ENCODE peak calls at places on chromosomes 1 and 21, in ten cellular contexts. T, I, Y, P, X, R, B, J, L and M are unnamed samples.

GRCh38 chr1:159172599-159173291 is 1.3 kb downstream of the CADM3 start:
- DNase-seq in R (no peak), X (no peak), Y (no peak), I (peak; percentile 23), L (no peak), T (no peak), P (no peak), B (no peak), J (peak; percentile 46), M (no peak)

GRCh38 chr1:22323141-22323845 is 128.4 kb upstream of the ZBTB40 start:
- DNase-seq in B (no peak), T (no peak), I (no peak), R (no peak), X (no peak), Y (no peak), L (no peak), J (no peak), P (no peak), M (no peak)

GRCh38 chr1:78279051-78279450 is 211.7 kb upstream of the PTGFR start:
- DNase-seq in P (peak; percentile 68), T (no peak), X (no peak), Y (no peak), J (no peak), I (no peak), L (no peak), B (no peak), R (no peak), M (no peak)

GRCh38 chr1:152436593-152437338 is 22.7 kb upstream of the CRNN start:
- DNase-seq in L (no peak), B (no peak), J (no peak), R (no peak), T (no peak), P (peak; percentile 70), I (no peak), Y (no peak), X (no peak), M (no peak)

GRCh38 chr1:6880951-6881690 is 95.9 kb downstream of the CAMTA1 start:
- DNase-seq in R (no peak), B (no peak), T (no peak), I (no peak), Y (no peak), L (no peak), P (no peak), X (no peak), J (no peak), M (no peak)

GRCh38 chr1:7235871-7236472 is 450.7 kb downstream of the CAMTA1 start:
- DNase-seq in P (no peak), L (no peak), B (no peak), J (no peak), I (no peak), T (no peak), Y (no peak), X (no peak), R (no peak), M (no peak)

GRCh38 chr1:51535006-51535592 is 16.0 kb upstream of the EPS15 start:
- DNase-seq in X (no peak), Y (peak; percentile 30), T (no peak), P (peak; percentile 82), I (peak; percentile 89), B (peak; percentile 50), L (no peak), R (peak; percentile 15), J (peak; percentile 78), M (peak; percentile 31)

GRCh38 chr21:44418108-44418875 is 37.0 kb upstream of the LRRC3 start:
- DNase-seq in P (no peak), J (peak; percentile 36), I (no peak), R (no peak), L (no peak), X (no peak), B (no peak), T (no peak), Y (no peak), M (no peak)

GRCh38 chr1:4108341-4108740 is 208.3 kb upstream of the C1orf174 start:
- DNase-seq in X (no peak), Y (no peak), L (no peak), B (no peak), T (no peak), R (no peak), J (no peak), I (no peak), P (no peak), M (no peak)

GRCh38 chr1:196027127-196027526 is 581.1 kb downstream of the KCNT2 start:
- DNase-seq in T (no peak), I (no peak), J (no peak), X (no peak), P (no peak), R (no peak), Y (no peak), B (no peak), L (no peak), M (no peak)

GRCh38 chr1:157878059-157878458 is 36.5 kb upstream of the CD5L start:
- DNase-seq in T (no peak), P (peak; percentile 37), R (no peak), I (peak; percentile 23), B (no peak), L (peak; percentile 4), X (no peak), J (no peak), Y (no peak), M (no peak)

GRCh38 chr1:184255560-184255959 is 131.3 kb upstream of the C1orf21 start:
- DNase-seq in R (no peak), Y (no peak), X (no peak), B (no peak), I (no peak), T (no peak), P (no peak), L (no peak), J (no peak), M (no peak)

GRCh38 chr1:74423476-74423875 is 88.9 kb downstream of the LRRC53 start:
- DNase-seq in X (no peak), Y (no peak), J (no peak), T (no peak), R (no peak), L (no peak), P (no peak), B (no peak), I (no peak), M (no peak)

GRCh38 chr1:40210514-40211204 is 37.1 kb upstream of the TMCO2 start:
- DNase-seq in T (no peak), B (no peak), R (no peak), J (no peak), L (no peak), Y (no peak), P (no peak), X (no peak), I (no peak), M (no peak)

GRCh38 chr1:222589462-222590302 is at the start of gene TAF1A:
- DNase-seq in J (peak; percentile 95), Y (peak; percentile 85), P (peak; percentile 93), T (peak; percentile 72), X (peak; percentile 80), R (peak; percentile 82), L (peak; percentile 55), I (peak; percentile 91), B (peak; percentile 87), M (peak; percentile 87)

GRCh38 chr21:35581640-35582039 is 478.7 kb downstream of the SETD4 start:
- DNase-seq in T (no peak), Y (no peak), B (no peak), X (no peak), R (no peak), J (no peak), L (no peak), P (no peak), I (peak; percentile 12), M (no peak)

GRCh38 chr1:74467786-74468377 is 44.5 kb downstream of the LRRC53 start:
- DNase-seq in J (no peak), X (no peak), L (no peak), B (no peak), R (no peak), T (no peak), Y (no peak), I (no peak), P (no peak), M (no peak)

GRCh38 chr1:165365344-165365743 is 8.8 kb upstream of the LMX1A start:
- DNase-seq in T (no peak), J (no peak), L (no peak), R (no peak), X (no peak), I (no peak), Y (no peak), P (no peak), B (no peak), M (no peak)

GRCh38 chr21:15560383-15561056 is 169.3 kb upstream of the USP25 start:
- DNase-seq in T (no peak), L (no peak), R (no peak), I (no peak), P (peak; percentile 4), J (no peak), B (no peak), X (no peak), Y (no peak), M (no peak)

GRCh38 chr1:226402615-226403521 is 5.0 kb downstream of the PARP1 start:
- DNase-seq in X (no peak), J (no peak), L (no peak), B (no peak), R (no peak), T (no peak), I (peak; percentile 84), Y (no peak), P (no peak), M (no peak)

GRCh38 chr1:83796409-83796808 is 202.5 kb downstream of the TTLL7 start:
- DNase-seq in T (no peak), I (no peak), R (no peak), J (no peak), P (peak; percentile 42), B (no peak), Y (no peak), L (no peak), X (no peak), M (no peak)

GRCh38 chr1:234871710-234872262 is 256.9 kb downstream of the TOMM20 start:
- DNase-seq in B (no peak), T (no peak), J (no peak), L (no peak), I (no peak), R (no peak), X (no peak), Y (no peak), P (no peak), M (no peak)

GRCh38 chr1:10788592-10789006 is 7.8 kb downstream of the CASZ1 start:
- DNase-seq in L (no peak), P (no peak), X (no peak), R (no peak), I (peak; percentile 76), B (no peak), T (no peak), J (no peak), Y (no peak), M (peak; percentile 70)

GRCh38 chr1:91020486-91020885 is 1.3 kb downstream of the ZNF644 start:
- DNase-seq in R (no peak), X (no peak), Y (no peak), I (no peak), B (no peak), J (no peak), T (no peak), P (no peak), L (no peak), M (no peak)

GRCh38 chr1:241990040-241990439 is 8.9 kb downstream of the MAP1LC3C start:
- DNase-seq in T (no peak), I (peak; percentile 39), P (peak; percentile 95), X (no peak), L (peak; percentile 64), J (peak; percentile 73), R (no peak), Y (no peak), B (no peak), M (peak; percentile 40)

GRCh38 chr1:92804721-92805169 is 19.8 kb upstream of the EVI5 start:
- DNase-seq in L (peak; percentile 49), J (peak; percentile 87), P (peak; percentile 76), R (no peak), B (peak; percentile 17), I (peak; percentile 69), Y (no peak), T (no peak), X (no peak), M (peak; percentile 85)

GRCh38 chr1:230243146-230243545 is 176.1 kb downstream of the GALNT2 start:
- DNase-seq in B (no peak), P (no peak), Y (no peak), L (no peak), I (no peak), X (no peak), R (no peak), J (no peak), T (no peak), M (no peak)

GRCh38 chr1:180598333-180598979 is 33.4 kb upstream of the XPR1 start:
- DNase-seq in J (peak; percentile 50), T (no peak), X (no peak), B (no peak), P (no peak), Y (no peak), R (no peak), L (no peak), I (no peak), M (no peak)